ENCODE peak calls at places on chromosomes 13 and 19, in five cellular contexts. A, D, X, M and S are unnamed samples.
A peak's percentile ranks its signal among the peaks of the same experiment; 100 is the strongest.

GRCh38 chr19:45273532-45273877 is 22.4 kb downstream of the MARK4 start:
- DNase-seq in A (no peak), D (no peak), X (no peak), M (no peak), S (no peak)

GRCh38 chr19:8451885-8452284 is 7.1 kb downstream of the HNRNPM start:
- DNase-seq in M (peak; percentile 79), X (peak; percentile 30), D (no peak), A (peak; percentile 13), S (no peak)

GRCh38 chr13:112071011-112071901 is 4.3 kb downstream of the SOX1 start:
- DNase-seq in X (no peak), M (no peak), D (no peak), A (no peak), S (no peak)

GRCh38 chr19:10214784-10215183 is 16.3 kb downstream of the S1PR2 start:
- DNase-seq in X (peak; percentile 37), A (no peak), M (peak; percentile 82), D (no peak), S (no peak)

GRCh38 chr19:35261356-35262100 is 7.2 kb upstream of the USF2 start:
- DNase-seq in D (no peak), M (no peak), A (no peak), X (no peak), S (no peak)

GRCh38 chr19:12567951-12568350 is 16.7 kb upstream of the ZNF564 start:
- DNase-seq in X (no peak), A (no peak), M (peak; percentile 41), D (no peak), S (no peak)

GRCh38 chr19:48638831-48639381 is 1.7 kb upstream of the DBP start:
- DNase-seq in M (no peak), A (no peak), D (peak; percentile 54), X (no peak), S (no peak)

GRCh38 chr13:42964681-42965305 is 27.2 kb downstream of the EPSTI1 start:
- DNase-seq in M (no peak), A (no peak), X (no peak), D (no peak), S (no peak)

GRCh38 chr19:2150794-2151338 is 500 bp downstream of the AP3D1 start:
- DNase-seq in X (no peak), D (no peak), M (peak; percentile 32), A (no peak), S (no peak)

GRCh38 chr19:10985502-10985901 is 24.7 kb downstream of the SMARCA4 start:
- DNase-seq in A (no peak), M (no peak), D (no peak), X (no peak), S (no peak)

GRCh38 chr13:103222683-103223082 is 156.5 kb upstream of the SLC10A2 start:
- DNase-seq in X (no peak), M (no peak), D (no peak), A (no peak), S (no peak)

GRCh38 chr13:75636339-75637095 is 387 bp downstream of the LMO7 start:
- DNase-seq in A (peak; percentile 47), M (peak; percentile 74), D (no peak), X (no peak), S (peak; percentile 22)